ENCODE peak calls at places on chromosomes 7 and 10, in seven cellular contexts. K is tibial nerve, Z is hypothalamus, M is WTC11, N is NCI-H2029 treated with DMSO at 0.1 percent for 48 hours, F is SK-MEL-5, P is H9. Y is an unnamed sample.

GRCh38 chr7:73909051-73909941 is 48.3 kb downstream of the TMEM270 start:
- DNase-seq in K (no peak), Z (no peak), P (no peak), M (no peak), F (peak), N (no peak), Y (no peak)

GRCh38 chr7:1537631-1538412 is 7.3 kb downstream of the MAFK start:
- DNase-seq in M (peak), K (peak), F (no peak), Z (peak), P (no peak), N (no peak), Y (no peak)

GRCh38 chr7:116953727-116954442 is 584 bp downstream of the ST7 start:
- DNase-seq in M (peak), P (peak), F (peak), N (peak), Z (peak), K (peak), Y (no peak)

GRCh38 chr10:133456041-133456951 is 2.6 kb downstream of the SCART1 start:
- DNase-seq in Z (no peak), N (no peak), P (no peak), K (no peak), M (no peak), F (no peak), Y (no peak)

GRCh38 chr7:102426268-102427031 is 6.9 kb upstream of the ORAI2 start:
- DNase-seq in M (no peak), K (no peak), F (no peak), Z (no peak), P (no peak), N (no peak), Y (peak)

GRCh38 chr7:33278095-33278494 is 148.7 kb downstream of the BBS9 start:
- DNase-seq in P (no peak), M (no peak), F (peak), K (no peak), Z (no peak), N (no peak), Y (no peak)

GRCh38 chr10:110425684-110426293 is 71.9 kb upstream of the DUSP5 start:
- DNase-seq in K (peak), M (no peak), P (no peak), Z (no peak), F (no peak), N (no peak), Y (no peak)

GRCh38 chr10:14698487-14699170 is 76.1 kb downstream of the FAM107B start:
- DNase-seq in Z (no peak), K (no peak), P (no peak), M (no peak), F (no peak), N (no peak), Y (no peak)

GRCh38 chr7:116324582-116324981 is 114.2 kb downstream of the TES start:
- DNase-seq in Z (no peak), F (no peak), K (no peak), N (no peak), P (no peak), M (no peak), Y (no peak)

GRCh38 chr7:151987748-151988529 is 31.7 kb downstream of the GALNTL5 start:
- DNase-seq in M (peak), K (no peak), Z (no peak), P (peak), N (no peak), F (no peak), Y (no peak)

GRCh38 chr10:102117391-102118159 is 2.6 kb downstream of the LDB1 start:
- DNase-seq in K (peak), N (peak), F (peak), Z (peak), M (peak), P (peak), Y (peak)

GRCh38 chr7:133290041-133290440 is 37.2 kb downstream of the EXOC4 start:
- DNase-seq in K (no peak), N (no peak), M (no peak), F (no peak), Z (no peak), P (no peak), Y (no peak)

GRCh38 chr7:149284343-149284742 is 22.3 kb downstream of the ZNF783 start:
- DNase-seq in F (no peak), K (no peak), M (no peak), Z (no peak), N (no peak), P (no peak), Y (peak)

GRCh38 chr10:37566336-37566735 is 291.1 kb downstream of the ZNF248 start:
- DNase-seq in M (no peak), K (no peak), N (no peak), P (no peak), Z (no peak), F (no peak), Y (no peak)

GRCh38 chr7:22700559-22701002 is 26.4 kb upstream of the IL6 start:
- DNase-seq in Z (no peak), P (no peak), F (no peak), K (no peak), N (no peak), M (no peak), Y (no peak)

GRCh38 chr7:149166630-149167352 is 19.5 kb downstream of the ZNF398 start:
- DNase-seq in Z (no peak), K (no peak), F (no peak), N (no peak), M (no peak), P (no peak), Y (no peak)

Y was measured in activated T-cell treated with anti-CD3 and anti-CD28 coated beads, Interleukin-2, amount 50 U/mL, for 1 hour.